ENCODE peak calls at places on chromosomes 16 and 17, in seven cellular contexts. G is CD8-positive, alpha-beta memory T cell; H is GM13976; U is fibroblast of lung; O is adrenal gland; W is stimulated activated effector memory CD8-positive, alpha-beta T cell treated with anti-CD3 and anti-CD28 coated beads, Interleukin-12 subunit alpha, Interleukin-12 subunit beta, amount 100 ng/mL, for 72 hours; E is fibroblast of the aortic adventitia. F is an unnamed sample.

GRCh38 chr16:85777583-85778310 is 21.6 kb downstream of the EMC8 start:
- DNase-seq in G (no peak), W (no peak), H (no peak), U (no peak), O (no peak), E (no peak), F (no peak)

GRCh38 chr16:87043273-87044030 is 273.7 kb downstream of the C16orf95 start:
- DNase-seq in G (no peak), E (peak), W (no peak), H (no peak), U (peak), O (no peak), F (no peak)

GRCh38 chr16:67464565-67464964 is 16.4 kb downstream of the ATP6V0D1 start:
- DNase-seq in U (no peak), E (no peak), H (no peak), O (peak), G (no peak), W (no peak), F (no peak)

GRCh38 chr16:56617212-56618085 is 8.1 kb upstream of the MT1E start:
- DNase-seq in U (peak), G (peak), E (peak), W (no peak), H (no peak), O (peak), F (peak)

GRCh38 chr17:40938981-40939380 is 1.5 kb upstream of the KRT23 start:
- DNase-seq in W (no peak), U (no peak), E (peak), O (no peak), H (no peak), G (no peak), F (no peak)

GRCh38 chr17:39169518-39169917 is 3.6 kb upstream of the ARL5C start:
- DNase-seq in E (no peak), U (no peak), H (no peak), G (no peak), W (no peak), O (no peak), F (no peak)

GRCh38 chr16:89103781-89104180 is 10.1 kb downstream of the ACSF3 start:
- DNase-seq in W (no peak), U (no peak), G (no peak), H (no peak), E (no peak), O (no peak), F (no peak)

GRCh38 chr17:50033316-50033715 is 22.6 kb upstream of the ITGA3 start:
- DNase-seq in H (no peak), O (no peak), E (peak), U (peak), G (no peak), W (no peak), F (no peak)

GRCh38 chr17:17225901-17226300 is 11.1 kb downstream of the FLCN start:
- DNase-seq in O (no peak), W (no peak), U (no peak), G (no peak), E (no peak), H (no peak), F (no peak)

GRCh38 chr16:4358831-4359561 is 7.9 kb upstream of the PAM16 start:
- DNase-seq in G (peak), E (peak), W (peak), U (peak), O (peak), H (peak), F (peak)

F was measured in thyroid gland.